ENCODE peak calls at places on chromosome 9, in seven cellular contexts. One of them, this sample, is unnamed.
A peak's percentile ranks its signal among the peaks of the same experiment; 100 is the strongest.

GRCh38 chr9:37454238-37454637 is 11.0 kb downstream of the ZBTB5 start:
- DNase-seq in stimulated activated CD4-positive, alpha-beta T cell treated with anti-CD3 and anti-CD28 coated beads, Interleukin-12 subunit alpha, Interleukin-12 subunit beta, amount 100 ng/mL, for 4 hours: no peak
- DNase-seq in lung microvascular endothelial cell: no peak
- DNase-seq in fibroblast of the conjunctiva: no peak
- DNase-seq in AG10803: no peak
- DNase-seq in M059J: no peak
- DNase-seq in body of pancreas: no peak
- DNase-seq in this sample: no peak

GRCh38 chr9:95129651-95130291 is 187.7 kb downstream of the FANCC start:
- DNase-seq in fibroblast of the conjunctiva: no peak
- DNase-seq in M059J: no peak
- DNase-seq in AG10803: no peak
- DNase-seq in stimulated activated CD4-positive, alpha-beta T cell treated with anti-CD3 and anti-CD28 coated beads, Interleukin-12 subunit alpha, Interleukin-12 subunit beta, amount 100 ng/mL, for 4 hours: no peak
- DNase-seq in body of pancreas: peak; percentile 57
- DNase-seq in lung microvascular endothelial cell: no peak
- DNase-seq in this sample: no peak

GRCh38 chr9:97419315-97419867 is 7.5 kb downstream of the TDRD7 start:
- DNase-seq in AG10803: peak; percentile 81
- DNase-seq in fibroblast of the conjunctiva: peak; percentile 47
- DNase-seq in body of pancreas: no peak
- DNase-seq in lung microvascular endothelial cell: peak; percentile 87
- DNase-seq in stimulated activated CD4-positive, alpha-beta T cell treated with anti-CD3 and anti-CD28 coated beads, Interleukin-12 subunit alpha, Interleukin-12 subunit beta, amount 100 ng/mL, for 4 hours: no peak
- DNase-seq in M059J: peak; percentile 84
- DNase-seq in this sample: peak; percentile 76

GRCh38 chr9:90344013-90344412 is 298.6 kb downstream of the DIRAS2 start:
- DNase-seq in M059J: no peak
- DNase-seq in body of pancreas: no peak
- DNase-seq in AG10803: peak; percentile 72
- DNase-seq in lung microvascular endothelial cell: no peak
- DNase-seq in fibroblast of the conjunctiva: no peak
- DNase-seq in stimulated activated CD4-positive, alpha-beta T cell treated with anti-CD3 and anti-CD28 coated beads, Interleukin-12 subunit alpha, Interleukin-12 subunit beta, amount 100 ng/mL, for 4 hours: no peak
- DNase-seq in this sample: no peak

GRCh38 chr9:95937131-95937530 is 61.6 kb downstream of the ERCC6L2 start:
- DNase-seq in M059J: no peak
- DNase-seq in lung microvascular endothelial cell: no peak
- DNase-seq in AG10803: no peak
- DNase-seq in fibroblast of the conjunctiva: no peak
- DNase-seq in stimulated activated CD4-positive, alpha-beta T cell treated with anti-CD3 and anti-CD28 coated beads, Interleukin-12 subunit alpha, Interleukin-12 subunit beta, amount 100 ng/mL, for 4 hours: no peak
- DNase-seq in body of pancreas: no peak
- DNase-seq in this sample: no peak

GRCh38 chr9:21096172-21096900 is 18.6 kb upstream of the IFNB1 start:
- DNase-seq in AG10803: peak; percentile 61
- DNase-seq in fibroblast of the conjunctiva: peak; percentile 82
- DNase-seq in M059J: peak; percentile 69
- DNase-seq in stimulated activated CD4-positive, alpha-beta T cell treated with anti-CD3 and anti-CD28 coated beads, Interleukin-12 subunit alpha, Interleukin-12 subunit beta, amount 100 ng/mL, for 4 hours: peak; percentile 25
- DNase-seq in body of pancreas: no peak
- DNase-seq in lung microvascular endothelial cell: peak; percentile 81
- DNase-seq in this sample: no peak

GRCh38 chr9:119961774-119962408 is 592.7 kb upstream of the BRINP1 start:
- DNase-seq in AG10803: no peak
- DNase-seq in fibroblast of the conjunctiva: peak; percentile 16
- DNase-seq in lung microvascular endothelial cell: peak; percentile 48
- DNase-seq in body of pancreas: peak; percentile 36
- DNase-seq in stimulated activated CD4-positive, alpha-beta T cell treated with anti-CD3 and anti-CD28 coated beads, Interleukin-12 subunit alpha, Interleukin-12 subunit beta, amount 100 ng/mL, for 4 hours: peak; percentile 3
- DNase-seq in M059J: no peak
- DNase-seq in this sample: no peak

GRCh38 chr9:91771027-91771426 is 179.0 kb downstream of the ROR2 start:
- DNase-seq in fibroblast of the conjunctiva: peak; percentile 80
- DNase-seq in M059J: peak; percentile 74
- DNase-seq in lung microvascular endothelial cell: no peak
- DNase-seq in stimulated activated CD4-positive, alpha-beta T cell treated with anti-CD3 and anti-CD28 coated beads, Interleukin-12 subunit alpha, Interleukin-12 subunit beta, amount 100 ng/mL, for 4 hours: no peak
- DNase-seq in AG10803: peak; percentile 95
- DNase-seq in body of pancreas: peak; percentile 18
- DNase-seq in this sample: peak; percentile 96

GRCh38 chr9:133803028-133803585 is 65.0 kb upstream of the SARDH start:
- DNase-seq in body of pancreas: no peak
- DNase-seq in AG10803: peak; percentile 42
- DNase-seq in fibroblast of the conjunctiva: no peak
- DNase-seq in lung microvascular endothelial cell: no peak
- DNase-seq in M059J: peak; percentile 22
- DNase-seq in stimulated activated CD4-positive, alpha-beta T cell treated with anti-CD3 and anti-CD28 coated beads, Interleukin-12 subunit alpha, Interleukin-12 subunit beta, amount 100 ng/mL, for 4 hours: no peak
- DNase-seq in this sample: peak; percentile 94

GRCh38 chr9:4277531-4277991 is 22.3 kb downstream of the GLIS3 start:
- DNase-seq in AG10803: no peak
- DNase-seq in lung microvascular endothelial cell: peak; percentile 78
- DNase-seq in fibroblast of the conjunctiva: no peak
- DNase-seq in M059J: peak; percentile 51
- DNase-seq in body of pancreas: peak; percentile 20
- DNase-seq in stimulated activated CD4-positive, alpha-beta T cell treated with anti-CD3 and anti-CD28 coated beads, Interleukin-12 subunit alpha, Interleukin-12 subunit beta, amount 100 ng/mL, for 4 hours: no peak
- DNase-seq in this sample: peak; percentile 31

GRCh38 chr9:92726971-92727715 is 37.5 kb downstream of the BICD2 start:
- DNase-seq in stimulated activated CD4-positive, alpha-beta T cell treated with anti-CD3 and anti-CD28 coated beads, Interleukin-12 subunit alpha, Interleukin-12 subunit beta, amount 100 ng/mL, for 4 hours: no peak
- DNase-seq in body of pancreas: no peak
- DNase-seq in AG10803: no peak
- DNase-seq in fibroblast of the conjunctiva: no peak
- DNase-seq in lung microvascular endothelial cell: peak; percentile 86
- DNase-seq in M059J: peak; percentile 10
- DNase-seq in this sample: peak; percentile 89

GRCh38 chr9:124818431-124819281 is 34.6 kb upstream of the WDR38 start:
- DNase-seq in AG10803: no peak
- DNase-seq in M059J: peak; percentile 97
- DNase-seq in body of pancreas: peak; percentile 83
- DNase-seq in lung microvascular endothelial cell: no peak
- DNase-seq in fibroblast of the conjunctiva: no peak
- DNase-seq in stimulated activated CD4-positive, alpha-beta T cell treated with anti-CD3 and anti-CD28 coated beads, Interleukin-12 subunit alpha, Interleukin-12 subunit beta, amount 100 ng/mL, for 4 hours: no peak
- DNase-seq in this sample: no peak

GRCh38 chr9:34010979-34011378 is 37.7 kb downstream of the UBAP2 start:
- DNase-seq in stimulated activated CD4-positive, alpha-beta T cell treated with anti-CD3 and anti-CD28 coated beads, Interleukin-12 subunit alpha, Interleukin-12 subunit beta, amount 100 ng/mL, for 4 hours: no peak
- DNase-seq in lung microvascular endothelial cell: peak; percentile 6
- DNase-seq in fibroblast of the conjunctiva: no peak
- DNase-seq in body of pancreas: no peak
- DNase-seq in M059J: no peak
- DNase-seq in AG10803: no peak
- DNase-seq in this sample: no peak

This sample was measured in osteoblast.